ENCODE peak calls at places on chromosomes 13 and 19, in seven cellular contexts. C is tibial nerve, M is HCT116, F is IMR-90, A is K562, Z is spleen, O is H1. E is an unnamed sample. For H3K4me1, the result is how much of the 10 kb centered on the place peaks cover.

GRCh38 chr13:98527526-98527925 is 49.4 kb downstream of the STK24 start:
- DNase-seq in C (no peak), M (no peak), F (no peak), A (no peak), Z (no peak), O (no peak), E (peak)

GRCh38 chr13:23428183-23428528 is 5.3 kb downstream of the SACS start:
- DNase-seq in C (no peak), M (no peak), F (peak), A (no peak), Z (no peak), O (no peak), E (no peak)

GRCh38 chr13:112943309-112944125 is 25.5 kb upstream of the MCF2L start:
- DNase-seq in C (no peak), M (no peak), F (peak), A (no peak), Z (peak), O (peak), E (peak)

GRCh38 chr13:107867701-107868661 is 347.4 kb downstream of the LIG4 start:
- DNase-seq in C (no peak), M (no peak), F (peak), A (peak), Z (no peak), O (peak), E (no peak)

GRCh38 chr13:32639502-32640105 is 53.4 kb downstream of the PDS5B start:
- DNase-seq in C (peak), M (peak), F (peak), A (peak), Z (no peak), O (no peak), E (peak)

GRCh38 chr19:46471116-46471733 is at the start of gene PNMA8A:
- DNase-seq in C (no peak), M (no peak), F (peak), A (peak), Z (peak), O (peak), E (no peak)

GRCh38 chr13:95360464-95361097 is 59.3 kb upstream of the ABCC4 start:
- DNase-seq in C (no peak), M (no peak), F (peak), A (no peak), Z (peak), O (no peak), E (no peak)

GRCh38 chr19:10565028-10565566 is 713 bp downstream of the KRI1 start:
- DNase-seq in C (no peak), M (no peak), F (peak), A (peak), Z (no peak), O (no peak), E (no peak)

GRCh38 chr13:28492527-28493367 is 2.2 kb downstream of the FLT1 start:
- DNase-seq in C (no peak), M (no peak), F (no peak), A (no peak), Z (no peak), O (no peak), E (no peak)

GRCh38 chr19:1513492-1514294 is 874 bp upstream of the ADAMTSL5 start:
- DNase-seq in C (no peak), M (peak), F (peak), A (peak), Z (peak), O (peak), E (peak)

GRCh38 chr13:106432636-106433035 is 102.8 kb downstream of the EFNB2 start:
- DNase-seq in C (no peak), M (peak), F (no peak), A (no peak), Z (no peak), O (no peak), E (no peak)

GRCh38 chr19:44548736-44549135 is 19.3 kb upstream of the CEACAM20 start:
- DNase-seq in C (no peak), M (no peak), F (peak), A (no peak), Z (no peak), O (no peak), E (no peak)

GRCh38 chr13:25633108-25633507 is 261.3 kb downstream of the ATP8A2 start:
- DNase-seq in C (no peak), M (no peak), F (no peak), A (no peak), Z (no peak), O (no peak), E (no peak)

GRCh38 chr19:1164684-1165531 is 9.2 kb downstream of the SBNO2 start:
- DNase-seq in C (no peak), M (no peak), F (no peak), A (peak), Z (peak), O (no peak), E (no peak)

GRCh38 chr13:70027551-70027950 is 80.1 kb upstream of the ATXN8OS start:
- DNase-seq in C (no peak), M (no peak), F (no peak), A (no peak), Z (no peak), O (no peak), E (no peak)

GRCh38 chr13:87893982-87894527 is 222.9 kb downstream of the SLITRK5 start:
- DNase-seq in C (no peak), M (no peak), F (no peak), A (no peak), Z (no peak), O (no peak), E (no peak)

GRCh38 chr13:111865046-111865445 is 201.9 kb upstream of the SOX1 start:
- DNase-seq in C (no peak), M (no peak), F (no peak), A (no peak), Z (no peak), O (peak), E (no peak)

GRCh38 chr13:72104656-72105180 is 237.7 kb upstream of the DACH1 start:
- DNase-seq in C (no peak), M (no peak), F (no peak), A (no peak), Z (no peak), O (no peak), E (no peak)

GRCh38 chr13:37109080-37109678 is 3.7 kb upstream of the CSNK1A1L start:
- DNase-seq in C (no peak), M (no peak), F (peak), A (no peak), Z (no peak), O (no peak), E (no peak)

GRCh38 chr19:23381114-23381513 is 14.2 kb downstream of the ZNF91 start:
- DNase-seq in C (no peak), M (no peak), F (no peak), A (no peak), Z (no peak), O (no peak), E (no peak)

GRCh38 chr19:33905937-33906577 is 109.4 kb downstream of the KCTD15 start:
- DNase-seq in C (peak), M (no peak), F (no peak), A (peak), Z (no peak), O (peak), E (peak)

GRCh38 chr13:31310781-31311180 is 111.0 kb downstream of the B3GLCT start:
- DNase-seq in C (no peak), M (no peak), F (peak), A (no peak), Z (no peak), O (no peak), E (no peak)

GRCh38 chr19:33906578-33907335 is 110.1 kb downstream of the KCTD15 start:
- DNase-seq in C (no peak), M (no peak), F (peak), A (no peak), Z (no peak), O (peak), E (no peak)

GRCh38 chr13:32997399-32997798 is 18.8 kb upstream of the KL start:
- DNase-seq in C (no peak), M (no peak), F (no peak), A (no peak), Z (no peak), O (no peak), E (no peak)

GRCh38 chr13:31913459-31913858 is 118.1 kb upstream of the FRY start:
- DNase-seq in C (no peak), M (no peak), F (no peak), A (no peak), Z (no peak), O (no peak), E (no peak)

GRCh38 chr13:71218960-71219359 is 648.0 kb downstream of the DACH1 start:
- DNase-seq in C (no peak), M (no peak), F (no peak), A (no peak), Z (no peak), O (no peak), E (no peak)

GRCh38 chr13:93227280-93227905 is 786 bp downstream of the GPC6 start:
- DNase-seq in C (peak), M (no peak), F (peak), A (peak), Z (no peak), O (peak), E (no peak)

GRCh38 chr19:43105496-43105895 is 23.0 kb upstream of the PSG2 start:
- DNase-seq in C (no peak), M (no peak), F (peak), A (no peak), Z (no peak), O (no peak), E (no peak)

DNA sequence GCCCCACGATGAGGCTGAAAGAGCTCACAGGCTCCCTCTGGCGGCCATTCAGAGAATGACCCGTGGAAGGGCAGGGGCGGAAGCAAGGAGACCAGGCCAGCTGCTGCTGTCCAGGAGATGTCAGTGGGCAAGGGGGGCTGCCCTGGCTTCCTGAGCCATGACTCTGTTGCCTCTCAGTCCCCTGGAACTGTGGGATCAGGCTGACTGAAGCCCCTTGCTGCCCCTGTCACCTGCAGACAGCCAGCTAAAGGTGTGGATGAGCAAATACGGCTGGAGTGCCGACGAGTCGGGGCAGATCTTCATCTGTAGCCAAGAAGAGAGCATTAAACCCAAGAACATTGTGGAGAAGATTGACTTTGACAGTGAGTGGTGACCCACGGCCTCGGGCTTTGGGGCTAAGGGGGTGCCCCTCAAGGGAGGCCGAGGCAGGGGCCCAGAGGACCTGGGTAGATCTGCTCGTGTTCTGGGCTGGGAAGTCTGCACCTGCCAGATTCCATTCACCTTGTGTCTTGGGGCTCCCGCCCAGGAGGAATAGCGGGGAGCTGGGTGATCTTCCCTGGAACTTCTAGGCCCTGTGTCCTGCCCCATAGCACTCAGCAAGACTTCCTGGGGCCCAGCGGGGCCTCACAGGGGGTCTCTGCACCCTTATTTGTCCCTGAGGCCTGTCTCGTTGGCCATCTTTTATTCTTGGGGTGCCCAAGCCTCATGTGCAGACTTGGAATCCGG is 12.5 kb upstream of the ACTN4 start:
- DNase-seq in C (peak), M (no peak), F (peak), A (peak), Z (peak), O (peak), E (peak)
- TF ChIP-seq POLR2A in C (no peak), M (no peak), F (no peak), A (peak), Z (no peak), O (no peak), E (no peak)

DNA sequence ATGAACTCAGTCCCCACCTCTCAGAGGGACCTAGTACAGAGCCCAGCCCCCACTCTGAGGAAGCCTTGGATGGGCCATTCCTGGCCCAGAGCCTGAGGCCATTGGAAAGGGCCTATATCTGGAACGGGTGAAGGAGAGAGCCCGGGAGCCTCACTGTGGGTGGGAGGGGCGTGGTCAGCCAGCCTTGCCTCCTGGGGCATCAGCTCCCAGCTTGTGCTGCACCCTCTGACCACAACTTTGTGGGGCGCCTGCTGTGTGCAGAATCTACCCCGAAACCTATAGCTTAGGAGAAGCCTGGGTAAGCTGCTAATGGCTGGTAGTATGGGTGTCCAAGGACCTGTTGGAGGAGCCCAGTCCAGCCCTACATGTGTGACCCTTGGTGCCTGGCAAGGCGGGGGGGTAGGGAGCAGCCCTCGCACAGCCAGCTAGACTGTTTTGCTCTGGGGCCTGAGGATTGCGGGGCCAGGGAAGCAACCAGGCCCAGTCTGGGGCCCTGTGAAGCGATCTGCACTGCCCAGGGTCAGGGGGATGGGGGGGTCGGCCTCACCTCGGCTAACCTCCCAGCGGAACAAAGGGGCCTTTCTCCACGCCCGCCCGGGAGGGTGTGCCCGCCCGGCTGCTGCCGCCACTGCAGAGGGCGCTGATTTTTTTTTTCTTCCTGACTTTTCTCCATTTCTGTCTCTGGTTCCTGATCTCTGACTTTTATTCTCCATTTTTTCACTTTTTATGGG is 42.3 kb downstream of the LYL1 start:
- DNase-seq in C (no peak), M (no peak), F (no peak), A (peak), Z (no peak), O (peak), E (no peak)
- H3K4me1 ChIP-seq in C (half or more), M (half or more), F (under half), A (under half), Z (under half), O (under half), E (under half)

GRCh38 chr19:4969772-4970531 is 1.0 kb downstream of the KDM4B start:
- DNase-seq in C (no peak), M (no peak), F (no peak), A (no peak), Z (peak), O (peak), E (peak)
- TF ChIP-seq POLR2A in C (no peak), M (no peak), F (peak), A (no peak), Z (no peak), O (no peak), E (no peak)

GRCh38 chr19:41866284-41866683 is 6.2 kb downstream of the RPS19 start:
- DNase-seq in C (no peak), M (no peak), F (no peak), A (no peak), Z (peak), O (no peak), E (no peak)

GRCh38 chr19:41869374-41869955 is 7.6 kb upstream of the CD79A start:
- DNase-seq in C (no peak), M (no peak), F (no peak), A (no peak), Z (no peak), O (no peak), E (no peak)

GRCh38 chr19:41870401-41870873 is 6.6 kb upstream of the CD79A start:
- DNase-seq in C (no peak), M (no peak), F (peak), A (no peak), Z (no peak), O (no peak), E (no peak)

GRCh38 chr19:41868120-41868988 is 8.3 kb downstream of the RPS19 start:
- DNase-seq in C (no peak), M (no peak), F (no peak), A (no peak), Z (no peak), O (no peak), E (no peak)

DNA sequence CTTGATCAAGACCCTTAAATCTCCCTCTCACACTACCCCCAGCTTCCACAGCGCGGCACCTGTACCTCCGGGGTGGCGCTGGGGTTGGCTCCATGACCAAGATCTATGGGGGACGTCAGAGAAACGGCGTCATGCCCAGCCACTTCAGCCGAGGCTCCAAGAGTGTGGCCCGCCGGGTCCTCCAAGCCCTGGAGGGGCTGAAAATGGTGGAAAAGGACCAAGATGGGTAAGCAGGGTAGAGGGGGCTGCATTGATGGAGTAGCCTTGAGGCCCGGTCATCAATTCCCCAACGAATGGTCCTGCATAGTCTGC is 8.1 kb upstream of the CD79A start:
- DNase-seq in C (no peak), M (no peak), F (no peak), A (no peak), Z (no peak), O (no peak), E (no peak)
- H3K4me1 ChIP-seq in C (under half), M (half or more), F (under half), A (under half), Z (half or more), O (under half), E (under half)

GRCh38 chr19:37077929-37078716 is at the start of gene ZNF420:
- DNase-seq in C (peak), M (no peak), F (peak), A (peak), Z (peak), O (peak), E (peak)
- TF ChIP-seq POLR2A in C (no peak), M (no peak), F (no peak), A (peak), Z (no peak), O (peak), E (peak)

DNA sequence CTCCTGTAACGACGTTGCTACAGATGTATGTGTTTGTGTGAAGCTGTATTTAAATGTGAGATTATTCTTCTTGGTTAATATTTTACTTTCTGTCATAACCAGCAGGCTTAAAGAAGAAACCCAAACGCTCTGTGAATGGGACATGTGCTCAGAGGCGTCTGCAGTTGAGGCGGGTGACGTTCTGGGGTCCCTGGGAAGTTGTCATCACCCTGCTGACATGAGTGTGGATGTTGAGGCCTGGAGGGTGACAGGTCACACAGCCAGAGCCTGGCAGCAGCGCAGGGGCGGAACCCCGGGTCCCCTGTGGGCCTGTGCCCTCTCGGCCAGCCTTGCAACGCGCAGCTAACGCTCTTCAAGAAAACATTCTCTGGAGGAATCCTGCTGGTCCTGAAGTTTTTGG is 16.6 kb downstream of the RASA3 start:
- DNase-seq in C (peak), M (no peak), F (no peak), A (no peak), Z (peak), O (no peak), E (no peak)
- H3K4me1 ChIP-seq in C (under half), M (under half), F (half or more), A (under half), Z (half or more), O (under half), E (under half)

GRCh38 chr19:13849991-13850909 is 26.7 kb upstream of the NANOS3 start:
- DNase-seq in C (peak), M (no peak), F (peak), A (peak), Z (peak), O (peak), E (no peak)
- TF ChIP-seq POLR2A in C (peak), M (no peak), F (peak), A (peak), Z (no peak), O (no peak), E (peak)

GRCh38 chr19:16587031-16588023 is 15.1 kb upstream of the SLC35E1 start:
- DNase-seq in C (peak), M (no peak), F (peak), A (no peak), Z (peak), O (no peak), E (peak)

GRCh38 chr19:16588089-16588823 is 16.0 kb upstream of the SLC35E1 start:
- DNase-seq in C (no peak), M (no peak), F (peak), A (peak), Z (peak), O (no peak), E (peak)

GRCh38 chr19:16584825-16585801 is 12.9 kb upstream of the SLC35E1 start:
- DNase-seq in C (no peak), M (no peak), F (no peak), A (peak), Z (no peak), O (no peak), E (no peak)

GRCh38 chr19:16586477-16586871 is 14.3 kb upstream of the SLC35E1 start:
- DNase-seq in C (no peak), M (no peak), F (no peak), A (no peak), Z (peak), O (no peak), E (no peak)

DNA sequence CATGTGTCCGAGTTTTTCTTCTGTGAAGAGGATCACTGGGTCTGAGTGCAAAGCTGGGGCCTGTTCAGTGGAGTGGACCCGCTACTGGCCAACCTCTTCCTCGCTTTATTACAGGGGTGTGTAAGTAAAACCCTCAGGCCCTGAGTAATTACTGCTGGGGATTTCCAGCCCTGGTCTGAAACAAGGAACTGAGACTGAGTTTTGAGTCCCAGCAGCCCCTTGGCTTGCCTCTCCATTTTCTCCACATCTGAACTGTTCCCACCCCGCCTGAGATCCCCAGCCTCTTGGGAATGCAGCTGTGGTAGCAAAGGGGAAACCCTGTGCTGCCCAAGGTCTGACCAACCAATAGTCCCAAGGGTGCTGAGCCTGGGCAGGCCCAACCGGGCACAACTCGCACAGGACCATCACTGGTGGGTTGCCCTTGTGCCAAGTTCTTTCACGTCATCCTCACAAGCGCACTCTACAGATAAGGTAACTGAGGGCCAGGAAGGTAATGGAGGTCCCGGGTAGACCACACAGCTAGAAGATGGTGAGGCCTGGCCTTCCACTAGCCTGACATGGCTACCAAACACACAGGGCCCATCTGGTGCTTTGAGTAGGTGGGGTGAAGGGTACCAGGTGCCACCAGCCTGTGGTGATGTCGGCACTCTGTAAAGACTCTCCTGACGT is 13.7 kb upstream of the SLC35E1 start:
- DNase-seq in C (no peak), M (no peak), F (peak), A (no peak), Z (no peak), O (no peak), E (peak)
- H3K4me1 ChIP-seq in C (half or more), M (under half), F (under half), A (half or more), Z (half or more), O (under half), E (half or more)

GRCh38 chr13:27296496-27296895 is 25.9 kb downstream of the RASL11A start:
- DNase-seq in C (no peak), M (no peak), F (no peak), A (no peak), Z (no peak), O (no peak), E (no peak)
- TF ChIP-seq POLR2A in C (no peak), M (no peak), F (no peak), A (no peak), Z (no peak), O (no peak), E (no peak)

E was measured in Peyer's patch.